ENCODE peak calls at places on chromosomes 11 and 22, in five cellular contexts. Z is ovary, D is NCI-H1092, B is putamen, A is GM13977. P is an unnamed sample.

GRCh38 chr11:59847620-59848019 is 2.3 kb upstream of the CBLIF start:
- DNase-seq in A (no peak), Z (no peak), D (no peak), B (no peak), P (no peak)

GRCh38 chr22:19887251-19887985 is 32.7 kb upstream of the GNB1L start:
- DNase-seq in Z (no peak), A (no peak), D (no peak), B (no peak), P (no peak)

GRCh38 chr11:74255741-74256369 is 55.6 kb downstream of the P4HA3 start:
- DNase-seq in A (peak), B (peak), D (peak), Z (peak), P (peak)

GRCh38 chr11:376531-377173 is 7.4 kb downstream of the B4GALNT4 start:
- DNase-seq in Z (no peak), A (no peak), B (no peak), D (no peak), P (no peak)

GRCh38 chr11:115803341-115803740 is 299.1 kb upstream of the CADM1 start:
- DNase-seq in Z (no peak), D (no peak), A (no peak), B (no peak), P (no peak)

GRCh38 chr22:31269892-31270574 is 22.3 kb downstream of the PIK3IP1 start:
- DNase-seq in A (no peak), D (no peak), B (no peak), Z (no peak), P (no peak)

GRCh38 chr11:108853864-108854263 is 189.0 kb downstream of the DDX10 start:
- DNase-seq in D (no peak), A (no peak), B (no peak), Z (no peak), P (no peak)

GRCh38 chr22:40412441-40412840 is 42.0 kb downstream of the SGSM3 start:
- DNase-seq in A (peak), B (no peak), Z (no peak), D (no peak), P (no peak)

GRCh38 chr11:68890490-68891231 is 13.0 kb downstream of the MRPL21 start:
- DNase-seq in A (no peak), D (no peak), Z (no peak), B (peak), P (peak)

GRCh38 chr22:36328635-36329216 is 59.0 kb downstream of the MYH9 start:
- DNase-seq in D (no peak), A (no peak), Z (peak), B (no peak), P (peak)

GRCh38 chr11:108432783-108433182 is 34.5 kb downstream of the C11orf65 start:
- DNase-seq in Z (no peak), A (no peak), B (no peak), D (no peak), P (peak)

GRCh38 chr22:30221121-30221992 is 25.2 kb downstream of the LIF start:
- DNase-seq in Z (no peak), A (peak), D (no peak), B (no peak), P (no peak)

GRCh38 chr11:119999220-119999619 is 138.7 kb downstream of the TRIM29 start:
- DNase-seq in D (no peak), Z (no peak), A (no peak), B (no peak), P (no peak)

GRCh38 chr11:132106336-132106982 is 736.0 kb downstream of the NTM start:
- DNase-seq in B (peak), A (no peak), Z (no peak), D (peak), P (peak)

GRCh38 chr11:126874276-126874675 is 126.3 kb downstream of the KIRREL3 start:
- DNase-seq in D (no peak), B (no peak), Z (no peak), A (no peak), P (no peak)

GRCh38 chr22:49901457-49901856 is 16.8 kb downstream of the ALG12 start:
- DNase-seq in A (no peak), Z (no peak), D (no peak), B (no peak), P (no peak)

GRCh38 chr11:17287058-17287457 is 10.5 kb downstream of the NUCB2 start:
- DNase-seq in B (no peak), Z (no peak), D (no peak), A (no peak), P (no peak)

GRCh38 chr22:47065756-47066615 is 303.5 kb downstream of the TBC1D22A start:
- DNase-seq in A (no peak), Z (no peak), B (no peak), D (no peak), P (no peak)

GRCh38 chr22:23386822-23387580 is 193.1 kb downstream of the IGLL1 start:
- DNase-seq in B (no peak), Z (peak), A (no peak), D (no peak), P (no peak)

GRCh38 chr11:67691149-67691548 is 16.7 kb upstream of the ALDH3B2 start:
- DNase-seq in Z (no peak), B (no peak), D (no peak), A (no peak), P (no peak)

GRCh38 chr11:100578966-100579365 is 108.1 kb upstream of the ARHGAP42 start:
- DNase-seq in B (no peak), D (no peak), A (no peak), Z (no peak), P (no peak)

GRCh38 chr11:110161061-110161460 is 67.9 kb downstream of the ZC3H12C start:
- DNase-seq in B (no peak), A (no peak), D (no peak), Z (no peak), P (no peak)

GRCh38 chr22:19472233-19472632 is 6.8 kb downstream of the UFD1 start:
- DNase-seq in A (no peak), B (no peak), Z (no peak), D (no peak), P (no peak)

GRCh38 chr22:35523167-35523928 is 17.3 kb upstream of the RASD2 start:
- DNase-seq in A (no peak), Z (no peak), B (no peak), D (peak), P (no peak)

GRCh38 chr11:19772480-19772879 is 59.8 kb downstream of the NAV2 start:
- DNase-seq in D (no peak), B (no peak), Z (no peak), A (no peak), P (no peak)

GRCh38 chr11:11979487-11980117 is 28.8 kb downstream of the DKK3 start:
- DNase-seq in D (no peak), Z (no peak), A (no peak), B (no peak), P (peak)

GRCh38 chr11:123519055-123519796 is 89.2 kb downstream of the GRAMD1B start:
- DNase-seq in B (peak), D (no peak), Z (peak), A (no peak), P (peak)

GRCh38 chr11:10474551-10474950 is 19.5 kb downstream of the AMPD3 start:
- DNase-seq in D (no peak), A (no peak), B (no peak), Z (no peak), P (no peak)

GRCh38 chr22:20241579-20242392 is 26.3 kb downstream of the RTN4R start:
- DNase-seq in A (no peak), B (no peak), D (no peak), Z (no peak), P (no peak)

GRCh38 chr11:46659908-46660307 is 40.5 kb downstream of the ARHGAP1 start:
- DNase-seq in B (no peak), Z (no peak), D (no peak), A (no peak), P (no peak)

GRCh38 chr11:107819361-107820014 is 39.1 kb downstream of the SLC35F2 start:
- DNase-seq in D (no peak), A (no peak), B (no peak), Z (no peak), P (no peak)